ENCODE peak calls at places on chromosome 13, in eight cellular contexts. A, P, N, E, R, U, H and W are unnamed samples.

GRCh38 chr13:31111136-31111535 is 50.6 kb downstream of the HSPH1 start:
- DNase-seq in A (peak), P (no peak), N (no peak), E (no peak), R (no peak), U (no peak), H (no peak), W (no peak)

GRCh38 chr13:53104120-53104519 is 75.5 kb downstream of the OLFM4 start:
- DNase-seq in A (no peak), P (no peak), N (no peak), E (no peak), R (no peak), U (no peak), H (no peak), W (no peak)

GRCh38 chr13:97174638-97175037 is 47.5 kb upstream of the MBNL2 start:
- DNase-seq in A (no peak), P (no peak), N (no peak), E (no peak), R (no peak), U (no peak), H (no peak), W (no peak)

GRCh38 chr13:48318714-48319457 is 15.3 kb downstream of the RB1 start:
- DNase-seq in A (no peak), P (no peak), N (no peak), E (peak), R (no peak), U (no peak), H (no peak), W (no peak)

GRCh38 chr13:64471916-64472315 is 2758.2 kb downstream of the PCDH9 start:
- DNase-seq in A (peak), P (no peak), N (no peak), E (no peak), R (peak), U (no peak), H (peak), W (peak)

GRCh38 chr13:32838985-32839384 is 177.2 kb upstream of the KL start:
- DNase-seq in A (peak), P (no peak), N (no peak), E (peak), R (no peak), U (no peak), H (no peak), W (peak)

GRCh38 chr13:32804673-32805260 is 211.5 kb upstream of the KL start:
- DNase-seq in A (peak), P (no peak), N (no peak), E (no peak), R (no peak), U (no peak), H (no peak), W (no peak)

GRCh38 chr13:104387514-104387913 is 1321.3 kb upstream of the SLC10A2 start:
- DNase-seq in A (no peak), P (no peak), N (no peak), E (no peak), R (no peak), U (no peak), H (no peak), W (no peak)

GRCh38 chr13:96984061-96984508 is 10.2 kb downstream of the OXGR1 start:
- DNase-seq in A (peak), P (peak), N (peak), E (no peak), R (no peak), U (no peak), H (peak), W (no peak)

GRCh38 chr13:106318941-106319411 is 216.5 kb downstream of the EFNB2 start:
- DNase-seq in A (peak), P (no peak), N (no peak), E (no peak), R (peak), U (no peak), H (no peak), W (peak)

GRCh38 chr13:31069808-31070544 is 91.7 kb downstream of the HSPH1 start:
- DNase-seq in A (no peak), P (no peak), N (no peak), E (no peak), R (no peak), U (no peak), H (no peak), W (no peak)

GRCh38 chr13:98648676-98649075 is 71.8 kb upstream of the STK24 start:
- DNase-seq in A (no peak), P (no peak), N (no peak), E (no peak), R (no peak), U (no peak), H (no peak), W (no peak)

GRCh38 chr13:111204438-111205177 is 89.5 kb downstream of the ARHGEF7 start:
- DNase-seq in A (peak), P (peak), N (peak), E (peak), R (no peak), U (peak), H (no peak), W (peak)

GRCh38 chr13:111201304-111201940 is 86.3 kb downstream of the ARHGEF7 start:
- DNase-seq in A (no peak), P (no peak), N (no peak), E (no peak), R (no peak), U (no peak), H (no peak), W (no peak)

GRCh38 chr13:111202149-111202548 is 87.0 kb downstream of the ARHGEF7 start:
- DNase-seq in A (no peak), P (no peak), N (no peak), E (no peak), R (no peak), U (no peak), H (no peak), W (no peak)

GRCh38 chr13:111203742-111204386 is 88.8 kb downstream of the ARHGEF7 start:
- DNase-seq in A (no peak), P (no peak), N (no peak), E (no peak), R (no peak), U (no peak), H (no peak), W (no peak)

DNA sequence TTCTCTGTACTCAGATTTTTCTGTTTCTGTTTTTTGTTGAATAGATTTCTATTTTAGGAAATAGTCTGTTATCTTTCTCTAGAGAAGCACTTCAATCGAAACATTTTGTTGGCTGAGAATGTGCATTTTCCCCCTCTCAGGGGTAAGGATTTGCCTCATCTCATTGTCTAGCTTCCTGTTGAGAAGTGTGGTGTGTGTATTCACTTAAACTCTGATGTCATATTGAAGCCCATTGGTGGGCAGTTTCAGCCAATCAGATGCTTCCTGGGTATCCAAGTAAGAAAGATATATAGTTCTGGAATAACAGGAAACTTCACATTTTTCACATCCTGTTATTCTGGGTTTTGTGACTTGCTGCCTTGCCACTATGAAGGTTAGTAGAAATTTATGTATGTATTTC is 87.6 kb downstream of the ARHGEF7 start:
- DNase-seq in A (peak), P (no peak), N (no peak), E (no peak), R (peak), U (no peak), H (no peak), W (peak)
- H3K4me3 ChIP-seq in A (peak), P (no peak), N (no peak), E (no peak), R (no peak), U (no peak), H (no peak), W (no peak)

GRCh38 chr13:109427695-109428094 is 358.7 kb downstream of the IRS2 start:
- DNase-seq in A (no peak), P (no peak), N (no peak), E (no peak), R (no peak), U (no peak), H (no peak), W (no peak)
- TF ChIP-seq CTCF in A (no peak), P (no peak), N (peak), E (no peak), R (no peak), U (no peak), H (no peak), W (no peak)

DNA sequence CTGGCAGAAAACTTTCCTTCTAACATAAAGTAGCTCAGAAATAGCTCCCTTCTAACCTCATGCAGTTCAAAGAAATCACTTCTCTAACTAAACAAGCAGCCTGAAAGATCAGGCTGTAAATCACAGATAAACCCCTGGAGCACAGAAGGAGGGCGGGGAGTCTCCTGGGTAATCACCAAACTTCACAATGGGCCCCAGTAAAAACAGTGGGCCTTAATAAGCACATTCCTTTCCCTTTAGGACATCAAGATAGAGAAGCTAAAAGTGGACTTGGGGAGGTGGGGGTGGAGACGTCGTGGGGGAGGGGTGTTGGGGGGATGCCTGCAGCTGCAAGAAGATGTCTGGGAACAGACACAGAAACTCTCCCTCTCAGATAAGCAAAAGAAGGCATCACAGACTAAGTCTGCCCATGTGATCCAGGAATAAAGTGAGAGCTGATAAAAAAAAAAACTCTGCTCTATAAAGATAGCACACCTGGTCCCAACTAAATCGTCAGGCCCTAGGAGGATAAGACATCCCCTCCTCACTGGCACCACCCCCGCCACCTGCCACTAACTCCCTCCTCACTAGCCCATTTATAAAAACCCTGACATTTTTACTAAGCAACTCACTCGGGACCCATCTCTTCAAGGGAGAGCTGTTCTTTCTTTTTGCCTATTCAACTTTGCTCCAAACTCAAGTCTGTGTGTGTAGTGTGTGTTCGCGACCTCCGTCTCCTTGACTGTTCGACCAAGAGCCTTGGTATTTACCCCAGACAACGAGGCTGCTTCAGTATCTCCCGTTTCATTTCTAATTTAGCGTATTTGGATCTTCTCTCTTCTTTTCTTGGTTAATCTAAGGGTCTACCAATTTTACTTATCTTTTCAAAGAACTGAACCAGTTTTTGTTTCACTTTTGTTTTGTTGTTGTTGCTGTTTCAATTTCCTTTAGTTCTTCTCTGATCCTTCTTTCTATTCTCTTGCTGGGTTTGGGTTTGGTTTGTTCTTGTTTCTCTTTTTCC is 31.7 kb downstream of the DNAJC15 start:
- DNase-seq in A (peak), P (no peak), N (peak), E (no peak), R (no peak), U (no peak), H (peak), W (peak)
- H3K4me3 ChIP-seq in A (peak), P (peak), N (peak), E (peak), R (peak), U (peak), H (peak), W (peak)

GRCh38 chr13:46317120-46317519 is 69.9 kb downstream of the RUBCNL start:
- DNase-seq in A (peak), P (no peak), N (no peak), E (no peak), R (no peak), U (no peak), H (no peak), W (peak)
- TF ChIP-seq CTCF in A (peak), P (no peak), N (no peak), E (no peak), R (no peak), U (no peak), H (peak), W (peak)

DNA sequence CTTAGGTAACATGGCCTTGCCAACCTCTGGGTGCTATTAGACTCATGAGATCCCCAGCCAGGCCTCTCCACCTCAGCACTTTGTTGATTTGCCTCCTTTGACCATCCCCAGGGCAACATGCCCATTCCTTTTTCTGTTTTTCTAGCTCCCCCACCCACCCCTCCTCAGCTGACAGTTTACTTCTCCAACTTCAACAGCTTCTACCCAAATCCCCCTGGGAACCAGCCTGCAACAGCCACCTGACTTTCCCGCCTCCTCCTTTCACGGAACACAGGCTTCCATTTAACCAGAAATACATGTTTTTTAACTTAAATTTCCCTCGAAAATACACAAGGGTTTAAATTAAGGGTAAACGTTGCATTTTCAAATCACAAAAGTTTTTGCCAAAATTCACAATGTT is 117.3 kb downstream of the DLEU7 start:
- DNase-seq in A (no peak), P (no peak), N (no peak), E (no peak), R (no peak), U (no peak), H (no peak), W (no peak)
- H3K4me3 ChIP-seq in A (no peak), P (no peak), N (no peak), E (no peak), R (no peak), U (no peak), H (no peak), W (no peak)

GRCh38 chr13:94342436-94343242 is 136.8 kb downstream of the DCT start:
- DNase-seq in A (no peak), P (no peak), N (no peak), E (no peak), R (no peak), U (no peak), H (no peak), W (no peak)

GRCh38 chr13:94346261-94347019 is 133.0 kb downstream of the DCT start:
- DNase-seq in A (no peak), P (no peak), N (no peak), E (no peak), R (no peak), U (no peak), H (no peak), W (no peak)

GRCh38 chr13:94343243-94343585 is 136.3 kb downstream of the DCT start:
- DNase-seq in A (no peak), P (no peak), N (peak), E (no peak), R (no peak), U (peak), H (no peak), W (peak)

GRCh38 chr13:94344126-94344863 is 135.2 kb downstream of the DCT start:
- DNase-seq in A (no peak), P (no peak), N (no peak), E (no peak), R (no peak), U (no peak), H (no peak), W (no peak)

DNA sequence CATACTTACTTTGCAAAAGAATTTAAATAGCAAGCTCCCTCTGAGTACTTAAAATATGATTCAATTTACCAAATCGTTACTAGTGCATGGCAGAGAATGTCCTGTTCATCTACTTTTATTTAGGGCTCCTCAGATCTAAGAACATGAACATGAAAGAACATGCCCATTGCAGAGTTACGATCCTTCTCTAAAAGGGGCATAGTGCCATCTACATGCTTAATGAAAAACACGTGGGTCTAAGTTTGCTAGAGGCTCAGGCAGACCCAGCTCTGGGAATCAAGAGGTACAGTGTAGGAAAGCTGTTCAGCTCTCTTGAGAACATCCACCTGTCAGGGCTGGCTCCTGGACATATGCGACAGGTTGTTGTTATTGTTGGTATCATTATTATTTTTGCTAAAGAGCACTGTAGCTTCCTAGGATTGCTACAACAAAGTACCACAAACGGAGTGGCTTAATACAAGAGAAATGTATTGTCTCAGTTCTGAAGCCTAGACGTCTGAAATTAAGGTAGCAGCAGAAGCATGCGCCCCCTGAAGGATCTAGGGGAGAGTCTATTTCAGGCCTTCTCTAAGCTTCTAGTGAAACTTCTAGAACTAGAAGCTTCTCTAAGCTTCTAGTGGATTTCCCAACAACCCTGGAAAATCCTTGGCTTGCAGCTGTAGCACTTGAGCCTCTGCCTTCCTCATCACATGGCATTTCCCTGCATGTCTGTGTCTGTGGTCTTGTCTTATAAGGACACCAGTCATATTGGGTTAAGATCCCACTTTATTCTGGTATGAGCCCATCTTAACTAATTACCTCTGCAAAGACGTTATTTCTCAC is 133.9 kb downstream of the DCT start:
- DNase-seq in A (peak), P (no peak), N (no peak), E (no peak), R (no peak), U (no peak), H (peak), W (no peak)
- TF ChIP-seq CTCF in A (peak), P (no peak), N (no peak), E (no peak), R (peak), U (no peak), H (no peak), W (peak)

DNA sequence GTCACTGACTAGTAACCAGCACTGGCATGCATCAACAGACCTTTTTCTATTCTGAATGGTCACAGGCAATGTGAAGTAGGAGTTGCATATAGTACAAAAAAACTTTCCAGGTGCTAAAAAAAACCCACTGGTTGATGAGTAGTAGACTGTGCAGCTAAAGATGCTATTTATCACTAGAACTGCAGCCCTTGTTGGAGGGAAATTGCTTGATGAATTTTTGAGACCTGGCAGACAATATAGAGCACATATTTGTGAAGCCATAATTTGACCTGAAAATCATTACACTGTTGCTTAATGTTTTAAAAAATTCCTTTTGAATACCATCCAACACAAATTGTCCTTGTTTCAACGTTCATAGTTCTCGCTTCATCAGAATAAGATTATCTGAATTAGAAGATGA is 441.0 kb downstream of the KLF12 start:
- DNase-seq in A (no peak), P (no peak), N (no peak), E (no peak), R (no peak), U (no peak), H (no peak), W (no peak)
- H3K4me3 ChIP-seq in A (no peak), P (no peak), N (no peak), E (no peak), R (no peak), U (no peak), H (no peak), W (no peak)

GRCh38 chr13:67224148-67224846 is 5.8 kb downstream of the PCDH9 start:
- DNase-seq in A (peak), P (peak), N (peak), E (peak), R (peak), U (peak), H (peak), W (peak)
- TF ChIP-seq CTCF in A (peak), P (peak), N (peak), E (peak), R (peak), U (peak), H (peak), W (peak)

GRCh38 chr13:111590796-111591195 is 270.4 kb downstream of the TEX29 start:
- DNase-seq in A (no peak), P (no peak), N (no peak), E (no peak), R (no peak), U (no peak), H (no peak), W (no peak)
- H3K4me3 ChIP-seq in A (no peak), P (no peak), N (no peak), E (no peak), R (no peak), U (no peak), H (no peak), W (no peak)

GRCh38 chr13:51444922-51445321 is 7.9 kb downstream of the INTS6 start:
- DNase-seq in A (peak), P (no peak), N (no peak), E (no peak), R (peak), U (no peak), H (no peak), W (peak)
- TF ChIP-seq CTCF in A (peak), P (peak), N (peak), E (no peak), R (peak), U (peak), H (peak), W (peak)